ENCODE peak calls at places on chromosomes 1 and 21, in four cellular contexts. R is K562, F is HCT116, X is HepG2. S is an unnamed sample. For H3K4me1, the result is how much of the 10 kb centered on the place peaks cover.

GRCh38 chr21:33755354-33755753 is 113.1 kb downstream of the ITSN1 start:
- DNase-seq in R (no peak), F (no peak), X (no peak), S (no peak)

GRCh38 chr1:209850342-209850979 is 22.7 kb downstream of the UTP25 start:
- DNase-seq in R (peak), F (peak), X (peak), S (no peak)

GRCh38 chr21:25385912-25386474 is 221.3 kb downstream of the MRPL39 start:
- DNase-seq in R (peak), F (peak), X (peak), S (peak)

GRCh38 chr21:45822429-45823099 is 159.0 kb upstream of the COL6A1 start:
- DNase-seq in R (no peak), F (no peak), X (no peak), S (no peak)

GRCh38 chr1:210344706-210345105 is 16.0 kb downstream of the HHAT start:
- DNase-seq in R (no peak), F (no peak), X (no peak), S (no peak)

GRCh38 chr1:218537131-218537904 is 192.2 kb downstream of the TGFB2 start:
- DNase-seq in R (no peak), F (no peak), X (no peak), S (no peak)

GRCh38 chr1:36322786-36323635 is 434 bp downstream of the EVA1B start:
- DNase-seq in R (peak), F (no peak), X (no peak), S (no peak)

GRCh38 chr1:9413877-9414213 is 121.2 kb downstream of the SPSB1 start:
- DNase-seq in R (no peak), F (no peak), X (no peak), S (no peak)

GRCh38 chr21:26148834-26149354 is 21.7 kb downstream of the APP start:
- DNase-seq in R (no peak), F (no peak), X (no peak), S (no peak)

GRCh38 chr1:38138498-38139233 is 92.1 kb upstream of the POU3F1 start:
- DNase-seq in R (no peak), F (peak), X (peak), S (peak)

GRCh38 chr1:10980094-10980577 is 32.3 kb upstream of the TARDBP start:
- DNase-seq in R (no peak), F (no peak), X (peak), S (no peak)

GRCh38 chr1:176949033-176949662 is 215.4 kb downstream of the ASTN1 start:
- DNase-seq in R (peak), F (peak), X (peak), S (peak)

GRCh38 chr1:53765656-53766055 is 26.7 kb upstream of the GLIS1 start:
- DNase-seq in R (no peak), F (no peak), X (no peak), S (no peak)

GRCh38 chr21:32819702-32820101 is 48.1 kb upstream of the PAXBP1 start:
- DNase-seq in R (no peak), F (no peak), X (no peak), S (no peak)

GRCh38 chr21:29166853-29167252 is 36.4 kb downstream of the MAP3K7CL start:
- DNase-seq in R (no peak), F (no peak), X (no peak), S (no peak)

GRCh38 chr21:45299026-45299863 is 11.6 kb upstream of the POFUT2 start:
- DNase-seq in R (peak), F (no peak), X (no peak), S (no peak)

GRCh38 chr1:95168638-95169411 is 51.7 kb downstream of the TLCD4 start:
- DNase-seq in R (no peak), F (no peak), X (no peak), S (no peak)

GRCh38 chr1:12460121-12460520 is 157.9 kb downstream of the DHRS3 start:
- DNase-seq in R (no peak), F (no peak), X (no peak), S (no peak)

GRCh38 chr1:12456979-12457378 is 161.0 kb downstream of the DHRS3 start:
- DNase-seq in R (no peak), F (no peak), X (no peak), S (no peak)

GRCh38 chr1:12458571-12458970 is 159.4 kb downstream of the DHRS3 start:
- DNase-seq in R (no peak), F (no peak), X (no peak), S (no peak)

GRCh38 chr1:12454406-12455391 is 163.3 kb downstream of the DHRS3 start:
- DNase-seq in R (peak), F (no peak), X (no peak), S (no peak)

GRCh38 chr1:12457771-12458170 is 160.2 kb downstream of the DHRS3 start:
- DNase-seq in R (no peak), F (no peak), X (no peak), S (no peak)
- TF ChIP-seq TCF7L2 in R (no peak), F (no peak), X (no peak), S (no peak)

GRCh38 chr21:34800797-34801518 is 132.2 kb downstream of the CLIC6 start:
- DNase-seq in R (no peak), F (no peak), X (no peak), S (no peak)
- H3K4me1 ChIP-seq in R (under half), F (half or more), X (half or more), S (under half)

GRCh38 chr21:40841524-40842196 is 5.3 kb downstream of the DSCAM start:
- DNase-seq in R (no peak), F (no peak), X (peak), S (no peak)
- TF ChIP-seq TCF7L2 in R (no peak), F (no peak), X (no peak), S (no peak)

GRCh38 chr1:41387667-41388091 is 26.4 kb downstream of the FOXO6 start:
- DNase-seq in R (no peak), F (no peak), X (no peak), S (no peak)
- H3K4me1 ChIP-seq in R (under half), F (under half), X (under half), S (under half)

DNA sequence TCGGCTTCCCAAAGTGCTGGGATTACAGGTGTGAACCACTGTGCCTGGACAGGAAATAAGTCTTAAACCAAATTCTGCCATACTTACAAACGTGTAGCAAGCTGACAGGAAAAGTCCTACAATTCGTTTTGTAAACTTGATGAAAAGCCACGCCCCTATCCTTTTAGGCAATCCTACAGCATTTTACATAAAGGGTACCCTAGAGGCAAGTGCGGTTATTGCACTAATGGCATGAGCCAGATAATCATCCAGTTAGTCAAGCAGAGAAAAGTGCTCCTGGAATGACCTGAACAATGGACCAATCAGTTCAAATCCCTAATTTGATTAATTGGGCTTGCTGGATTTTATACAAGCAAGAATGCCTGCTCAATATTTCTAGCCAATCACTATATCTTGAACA is 338.2 kb downstream of the KIF26B start:
- DNase-seq in R (peak), F (peak), X (peak), S (no peak)
- TF ChIP-seq TCF7L2 in R (no peak), F (no peak), X (no peak), S (no peak)

GRCh38 chr1:24951810-24952412 is 21.8 kb upstream of the RUNX3 start:
- DNase-seq in R (no peak), F (no peak), X (no peak), S (no peak)
- H3K4me1 ChIP-seq in R (under half), F (under half), X (under half), S (under half)

GRCh38 chr21:31536138-31536537 is 123.4 kb upstream of the SOD1 start:
- DNase-seq in R (no peak), F (no peak), X (no peak), S (no peak)

GRCh38 chr21:31529406-31529805 is 130.1 kb upstream of the SOD1 start:
- DNase-seq in R (no peak), F (no peak), X (no peak), S (no peak)

GRCh38 chr21:31530364-31530763 is 129.1 kb upstream of the SOD1 start:
- DNase-seq in R (no peak), F (no peak), X (no peak), S (no peak)

GRCh38 chr21:31531967-31532366 is 127.5 kb upstream of the SOD1 start:
- DNase-seq in R (no peak), F (no peak), X (no peak), S (no peak)

GRCh38 chr21:31530918-31531705 is 128.4 kb upstream of the SOD1 start:
- DNase-seq in R (no peak), F (no peak), X (no peak), S (no peak)
- TF ChIP-seq TCF7L2 in R (no peak), F (no peak), X (no peak), S (no peak)

S was measured in Panc1.